ENCODE peak calls at places on chromosomes 4 and X, in ten cellular contexts. U is NCI-H1436; F is activated T-cell treated with anti-CD3 and anti-CD28 coated beads, Interleukin-2, amount 50 U/mL, for 72 hours; C is NCI-H774; Z is transverse colon; K is activated CD4-positive, CD25-positive, alpha-beta regulatory T cell treated with anti-CD3 and anti-CD28 coated beads, Interleukin-2, amount 50 U/mL, for 72 hours; I is C1 segment of cervical spinal cord; O is CD8-positive, alpha-beta T cell; T is ACHN; A is pons. P is an unnamed sample.

GRCh38 chrX:70386240-70386639 is 36.9 kb upstream of the GDPD2 start:
- DNase-seq in O (no peak), F (no peak), C (no peak), I (no peak), A (no peak), Z (no peak), U (no peak), T (no peak), K (no peak), P (no peak)

GRCh38 chr4:143700420-143701352 is at the start of gene FREM3:
- DNase-seq in T (no peak), K (peak; percentile 32), I (no peak), A (no peak), U (no peak), F (peak; percentile 9), O (no peak), Z (no peak), C (no peak), P (no peak)

GRCh38 chrX:2628751-2629315 is 62.3 kb upstream of the CD99 start:
- DNase-seq in C (no peak), Z (no peak), T (no peak), A (no peak), U (no peak), O (no peak), K (no peak), I (no peak), F (no peak), P (no peak)

GRCh38 chr4:9765091-9765490 is 16.3 kb upstream of the DRD5 start:
- DNase-seq in A (peak; percentile 34), U (no peak), T (peak; percentile 12), K (no peak), I (no peak), F (peak; percentile 22), C (no peak), O (no peak), Z (peak; percentile 44), P (peak; percentile 0)

GRCh38 chrX:153327561-153327960 is 6.0 kb upstream of the PNMA6F start:
- DNase-seq in I (no peak), U (no peak), O (no peak), C (no peak), A (no peak), T (no peak), Z (no peak), K (no peak), F (no peak), P (no peak)

GRCh38 chrX:82384401-82384800 is 1123.7 kb upstream of the POU3F4 start:
- DNase-seq in A (no peak), C (no peak), U (no peak), I (no peak), K (no peak), O (no peak), Z (no peak), F (no peak), T (no peak), P (no peak)

GRCh38 chrX:40172169-40172979 is 74.6 kb upstream of the BCOR start:
- DNase-seq in O (peak; percentile 36), I (no peak), U (no peak), F (peak; percentile 42), Z (peak; percentile 64), T (no peak), A (no peak), K (peak; percentile 55), C (no peak), P (peak; percentile 69)

GRCh38 chr4:165909947-165910346 is 36.9 kb downstream of the TLL1 start:
- DNase-seq in I (no peak), T (no peak), F (no peak), A (no peak), O (no peak), Z (no peak), U (no peak), K (no peak), C (no peak), P (no peak)

GRCh38 chr4:20496078-20496477 is 204.2 kb upstream of the PACRGL start:
- DNase-seq in U (no peak), T (no peak), C (no peak), A (no peak), O (no peak), K (no peak), I (no peak), Z (no peak), F (no peak), P (peak; percentile 6)

GRCh38 chrX:132692526-132692925 is 203.7 kb upstream of the MBNL3 start:
- DNase-seq in I (no peak), K (no peak), T (no peak), O (no peak), F (no peak), Z (no peak), A (no peak), U (no peak), C (no peak), P (no peak)

GRCh38 chrX:139559383-139560042 is 29.0 kb downstream of the F9 start:
- DNase-seq in O (no peak), C (no peak), F (peak; percentile 22), U (no peak), T (peak; percentile 52), I (no peak), A (peak; percentile 51), K (no peak), Z (peak; percentile 10), P (peak; percentile 53)

GRCh38 chrX:12814434-12814833 is 23.2 kb downstream of the PRPS2 start:
- DNase-seq in I (no peak), O (peak; percentile 27), C (no peak), F (peak; percentile 36), A (peak; percentile 64), T (peak; percentile 54), Z (peak; percentile 41), K (no peak), U (no peak), P (peak; percentile 54)

GRCh38 chr4:74546020-74546419 is 101.1 kb downstream of the AREG start:
- DNase-seq in U (no peak), F (no peak), I (no peak), K (no peak), O (no peak), Z (no peak), C (no peak), A (no peak), T (no peak), P (peak; percentile 81)

GRCh38 chr4:71270901-71271300 is 67.9 kb upstream of the SLC4A4 start:
- DNase-seq in K (no peak), A (no peak), I (no peak), U (no peak), T (peak; percentile 54), F (peak; percentile 30), O (peak; percentile 37), C (no peak), Z (peak; percentile 28), P (peak; percentile 56)

GRCh38 chrX:72142094-72142843 is 10.6 kb upstream of the RTL5 start:
- DNase-seq in I (no peak), T (no peak), U (peak; percentile 96), C (peak; percentile 80), Z (no peak), A (no peak), K (no peak), O (no peak), F (no peak), P (no peak)

GRCh38 chrX:154738013-154738738 is 12.7 kb downstream of the GAB3 start:
- DNase-seq in K (no peak), U (no peak), O (peak; percentile 22), Z (peak; percentile 45), C (no peak), T (no peak), I (no peak), F (peak; percentile 33), A (no peak), P (peak; percentile 85)